ENCODE peak calls at places on chromosomes 12 and 14, in seven cellular contexts. One of them, this sample, is unnamed.

GRCh38 chr14:59464651-59465569 is at the start of gene GPR135:
- DNase-seq in A549: no peak
- DNase-seq in psoas muscle: peak; percentile 77
- DNase-seq in right atrium auricular region: no peak
- DNase-seq in cardiac muscle cell: peak; percentile 90
- DNase-seq in transverse colon: peak; percentile 72
- DNase-seq in RWPE2: peak; percentile 72
- DNase-seq in this sample: peak; percentile 63

GRCh38 chr12:104974626-104975290 is 11.4 kb upstream of the NOPCHAP1 start:
- DNase-seq in A549: no peak
- DNase-seq in psoas muscle: no peak
- DNase-seq in right atrium auricular region: no peak
- DNase-seq in cardiac muscle cell: no peak
- DNase-seq in transverse colon: peak; percentile 40
- DNase-seq in RWPE2: no peak
- DNase-seq in this sample: peak; percentile 56

GRCh38 chr12:5565933-5566632 is 134.2 kb downstream of the NTF3 start:
- DNase-seq in A549: no peak
- DNase-seq in psoas muscle: no peak
- DNase-seq in right atrium auricular region: no peak
- DNase-seq in cardiac muscle cell: no peak
- DNase-seq in transverse colon: no peak
- DNase-seq in RWPE2: no peak
- DNase-seq in this sample: no peak

GRCh38 chr12:121713257-121714155 is 954 bp downstream of the TMEM120B start:
- DNase-seq in A549: no peak
- DNase-seq in psoas muscle: peak; percentile 31
- DNase-seq in right atrium auricular region: no peak
- DNase-seq in cardiac muscle cell: no peak
- DNase-seq in transverse colon: peak; percentile 20
- DNase-seq in RWPE2: no peak
- DNase-seq in this sample: no peak

GRCh38 chr12:94994312-94994711 is 9.2 kb downstream of the NDUFA12 start:
- DNase-seq in A549: peak; percentile 46
- DNase-seq in psoas muscle: no peak
- DNase-seq in right atrium auricular region: no peak
- DNase-seq in cardiac muscle cell: no peak
- DNase-seq in transverse colon: no peak
- DNase-seq in RWPE2: peak; percentile 71
- DNase-seq in this sample: no peak

GRCh38 chr12:120774169-120774916 is 48.7 kb downstream of the ACADS start:
- DNase-seq in A549: no peak
- DNase-seq in psoas muscle: no peak
- DNase-seq in right atrium auricular region: no peak
- DNase-seq in cardiac muscle cell: no peak
- DNase-seq in transverse colon: no peak
- DNase-seq in RWPE2: no peak
- DNase-seq in this sample: no peak

GRCh38 chr14:68394719-68395117 is 398.1 kb downstream of the ZFP36L1 start:
- DNase-seq in A549: no peak
- DNase-seq in psoas muscle: no peak
- DNase-seq in right atrium auricular region: no peak
- DNase-seq in cardiac muscle cell: no peak
- DNase-seq in transverse colon: no peak
- DNase-seq in RWPE2: no peak
- DNase-seq in this sample: peak; percentile 64

GRCh38 chr12:96698965-96699364 is 208.1 kb upstream of the NEDD1 start:
- DNase-seq in A549: peak; percentile 72
- DNase-seq in psoas muscle: no peak
- DNase-seq in right atrium auricular region: no peak
- DNase-seq in cardiac muscle cell: no peak
- DNase-seq in transverse colon: peak; percentile 9
- DNase-seq in RWPE2: no peak
- DNase-seq in this sample: no peak

GRCh38 chr14:35374273-35374681 is 30.3 kb downstream of the NFKBIA start:
- DNase-seq in A549: peak; percentile 96
- DNase-seq in psoas muscle: peak; percentile 51
- DNase-seq in right atrium auricular region: peak; percentile 79
- DNase-seq in cardiac muscle cell: no peak
- DNase-seq in transverse colon: peak; percentile 54
- DNase-seq in RWPE2: no peak
- DNase-seq in this sample: no peak

GRCh38 chr12:21823581-21823980 is 49.1 kb upstream of the KCNJ8 start:
- DNase-seq in A549: no peak
- DNase-seq in psoas muscle: peak; percentile 71
- DNase-seq in right atrium auricular region: peak; percentile 82
- DNase-seq in cardiac muscle cell: no peak
- DNase-seq in transverse colon: no peak
- DNase-seq in RWPE2: no peak
- DNase-seq in this sample: peak; percentile 37

GRCh38 chr12:3135522-3136461 is 58.6 kb downstream of the TSPAN9 start:
- DNase-seq in A549: peak; percentile 83
- DNase-seq in psoas muscle: no peak
- DNase-seq in right atrium auricular region: no peak
- DNase-seq in cardiac muscle cell: peak; percentile 81
- DNase-seq in transverse colon: peak; percentile 23
- DNase-seq in RWPE2: no peak
- DNase-seq in this sample: no peak

GRCh38 chr14:65461730-65462129 is 49.2 kb downstream of the FUT8 start:
- DNase-seq in A549: no peak
- DNase-seq in psoas muscle: no peak
- DNase-seq in right atrium auricular region: no peak
- DNase-seq in cardiac muscle cell: no peak
- DNase-seq in transverse colon: no peak
- DNase-seq in RWPE2: no peak
- DNase-seq in this sample: no peak

GRCh38 chr12:3122841-3123678 is 45.9 kb downstream of the TSPAN9 start:
- DNase-seq in A549: no peak
- DNase-seq in psoas muscle: peak; percentile 74
- DNase-seq in right atrium auricular region: peak; percentile 71
- DNase-seq in cardiac muscle cell: no peak
- DNase-seq in transverse colon: no peak
- DNase-seq in RWPE2: no peak
- DNase-seq in this sample: peak; percentile 50

GRCh38 chr14:50926851-50927386 is 17.4 kb downstream of the PYGL start:
- DNase-seq in A549: no peak
- DNase-seq in psoas muscle: no peak
- DNase-seq in right atrium auricular region: no peak
- DNase-seq in cardiac muscle cell: no peak
- DNase-seq in transverse colon: no peak
- DNase-seq in RWPE2: no peak
- DNase-seq in this sample: no peak

GRCh38 chr12:27966870-27967269 is 5.7 kb downstream of the PTHLH start:
- DNase-seq in A549: peak; percentile 91
- DNase-seq in psoas muscle: no peak
- DNase-seq in right atrium auricular region: no peak
- DNase-seq in cardiac muscle cell: no peak
- DNase-seq in transverse colon: no peak
- DNase-seq in RWPE2: no peak
- DNase-seq in this sample: no peak

GRCh38 chr12:124381454-124382207 is 86.7 kb downstream of the RFLNA start:
- DNase-seq in A549: peak; percentile 93
- DNase-seq in psoas muscle: peak; percentile 92
- DNase-seq in right atrium auricular region: peak; percentile 98
- DNase-seq in cardiac muscle cell: no peak
- DNase-seq in transverse colon: peak; percentile 90
- DNase-seq in RWPE2: no peak
- DNase-seq in this sample: peak; percentile 98

GRCh38 chr12:116691636-116692035 is 46.2 kb downstream of the SPRING1 start:
- DNase-seq in A549: no peak
- DNase-seq in psoas muscle: no peak
- DNase-seq in right atrium auricular region: no peak
- DNase-seq in cardiac muscle cell: no peak
- DNase-seq in transverse colon: no peak
- DNase-seq in RWPE2: no peak
- DNase-seq in this sample: no peak

GRCh38 chr12:116692605-116693004 is 45.3 kb downstream of the SPRING1 start:
- DNase-seq in A549: no peak
- DNase-seq in psoas muscle: no peak
- DNase-seq in right atrium auricular region: no peak
- DNase-seq in cardiac muscle cell: no peak
- DNase-seq in transverse colon: no peak
- DNase-seq in RWPE2: no peak
- DNase-seq in this sample: no peak

GRCh38 chr12:116695464-116695725 is 42.5 kb downstream of the SPRING1 start:
- DNase-seq in A549: no peak
- DNase-seq in psoas muscle: no peak
- DNase-seq in right atrium auricular region: no peak
- DNase-seq in cardiac muscle cell: no peak
- DNase-seq in transverse colon: no peak
- DNase-seq in RWPE2: no peak
- DNase-seq in this sample: no peak

GRCh38 chr12:116694653-116695463 is 43.0 kb downstream of the SPRING1 start:
- DNase-seq in A549: no peak
- DNase-seq in psoas muscle: no peak
- DNase-seq in right atrium auricular region: no peak
- DNase-seq in cardiac muscle cell: no peak
- DNase-seq in transverse colon: no peak
- DNase-seq in RWPE2: no peak
- DNase-seq in this sample: no peak

DNA sequence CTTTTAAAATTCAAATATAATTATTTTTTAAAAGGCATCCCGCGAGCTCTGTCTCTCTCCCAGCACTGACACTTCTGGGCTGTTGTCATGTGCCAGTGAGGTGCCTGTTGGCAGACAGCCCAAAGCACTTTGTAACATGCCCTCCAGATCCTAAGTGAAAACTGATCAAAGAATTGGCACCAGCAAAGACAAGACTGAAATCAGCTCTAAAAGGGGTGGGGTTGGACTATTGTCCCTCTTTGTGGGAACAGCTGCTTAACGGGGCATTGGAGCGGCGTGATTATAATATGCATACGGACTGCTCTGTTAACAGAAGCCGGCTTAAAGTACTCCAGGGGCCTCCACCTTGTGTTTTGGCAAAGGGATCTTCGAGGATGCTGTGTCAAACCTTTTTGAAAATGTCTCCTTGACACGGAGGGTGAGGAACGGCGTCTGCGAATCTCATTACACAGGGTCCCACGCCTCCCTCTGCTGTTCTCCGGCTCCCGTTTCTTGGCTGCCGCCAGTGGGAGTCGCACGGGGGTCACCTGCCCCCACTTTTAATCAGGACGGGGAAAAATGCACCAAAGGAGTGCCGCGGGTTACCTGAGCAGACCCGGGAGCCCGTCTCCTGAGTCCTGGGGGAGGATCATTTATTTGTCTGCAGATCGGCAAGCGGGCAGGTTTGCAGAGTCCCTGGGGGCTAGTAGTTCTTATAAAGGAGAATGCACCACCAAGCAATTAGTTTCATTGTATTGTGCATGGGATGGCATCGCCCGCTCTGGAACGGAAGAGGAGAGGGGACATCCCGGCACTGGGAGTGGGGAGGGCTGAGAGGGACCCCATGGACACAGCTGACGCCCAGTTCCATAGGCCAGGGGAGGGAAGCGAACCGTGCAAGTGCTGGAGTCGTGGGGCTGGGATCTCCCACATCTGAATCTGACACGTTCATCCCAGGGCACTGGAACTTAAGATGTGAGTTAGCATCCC is 44.3 kb downstream of the SPRING1 start:
- DNase-seq in A549: no peak
- DNase-seq in psoas muscle: no peak
- DNase-seq in right atrium auricular region: no peak
- DNase-seq in cardiac muscle cell: peak; percentile 81
- DNase-seq in transverse colon: peak; percentile 61
- DNase-seq in RWPE2: no peak
- DNase-seq in this sample: no peak
- TF ChIP-seq CTCF in A549: no peak
- TF ChIP-seq CTCF in psoas muscle: no peak
- TF ChIP-seq CTCF in right atrium auricular region: peak; percentile 21
- TF ChIP-seq CTCF in cardiac muscle cell: peak; percentile 3
- TF ChIP-seq CTCF in transverse colon: no peak
- TF ChIP-seq CTCF in RWPE2: no peak
- TF ChIP-seq CTCF in this sample: no peak

GRCh38 chr14:76154539-76155126 is 2.9 kb downstream of the GPATCH2L start:
- DNase-seq in A549: no peak
- DNase-seq in psoas muscle: no peak
- DNase-seq in right atrium auricular region: no peak
- DNase-seq in cardiac muscle cell: no peak
- DNase-seq in transverse colon: no peak
- DNase-seq in RWPE2: no peak
- DNase-seq in this sample: no peak
- H3K4me3 ChIP-seq in A549: no peak overlapping the region
- H3K4me3 ChIP-seq in psoas muscle: peak overlapping the region; percentile 96
- H3K4me3 ChIP-seq in right atrium auricular region: peak overlapping the region; percentile 21
- H3K4me3 ChIP-seq in cardiac muscle cell: no peak overlapping the region
- H3K4me3 ChIP-seq in transverse colon: no peak overlapping the region
- H3K4me3 ChIP-seq in RWPE2: no peak overlapping the region
- H3K4me3 ChIP-seq in this sample: no peak overlapping the region

DNA sequence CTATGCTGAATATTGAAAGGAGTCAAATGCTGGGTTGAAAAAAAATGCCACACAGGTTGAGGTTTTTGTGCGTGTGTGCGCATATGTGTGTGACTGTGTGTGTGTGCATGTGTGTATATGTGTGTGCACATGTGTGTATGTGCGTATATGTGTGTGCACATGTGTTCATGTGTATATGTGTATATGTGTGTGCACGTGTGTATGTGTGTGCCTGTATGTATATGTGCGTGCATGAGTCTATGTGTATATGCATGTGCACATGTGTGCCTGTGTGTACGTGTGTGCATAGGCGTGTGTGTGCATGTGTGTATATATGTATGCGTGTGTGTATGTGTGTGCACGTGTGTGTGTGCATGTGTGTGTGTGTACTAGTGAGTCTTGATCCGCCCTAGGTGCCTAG is 655.7 kb downstream of the AACS start:
- DNase-seq in A549: no peak
- DNase-seq in psoas muscle: no peak
- DNase-seq in right atrium auricular region: no peak
- DNase-seq in cardiac muscle cell: no peak
- DNase-seq in transverse colon: no peak
- DNase-seq in RWPE2: no peak
- DNase-seq in this sample: no peak
- H3K9me3 ChIP-seq in A549: no peaks in the 10 kb centered on the region
- H3K9me3 ChIP-seq in psoas muscle: peaks cover 10% of the 10 kb centered on the region
- H3K9me3 ChIP-seq in right atrium auricular region: no peaks in the 10 kb centered on the region
- H3K9me3 ChIP-seq in cardiac muscle cell: no peaks in the 10 kb centered on the region
- H3K9me3 ChIP-seq in transverse colon: peaks cover 17% of the 10 kb centered on the region
- H3K9me3 ChIP-seq in RWPE2: no peaks in the 10 kb centered on the region
- H3K9me3 ChIP-seq in this sample: peaks cover 33% of the 10 kb centered on the region

DNA sequence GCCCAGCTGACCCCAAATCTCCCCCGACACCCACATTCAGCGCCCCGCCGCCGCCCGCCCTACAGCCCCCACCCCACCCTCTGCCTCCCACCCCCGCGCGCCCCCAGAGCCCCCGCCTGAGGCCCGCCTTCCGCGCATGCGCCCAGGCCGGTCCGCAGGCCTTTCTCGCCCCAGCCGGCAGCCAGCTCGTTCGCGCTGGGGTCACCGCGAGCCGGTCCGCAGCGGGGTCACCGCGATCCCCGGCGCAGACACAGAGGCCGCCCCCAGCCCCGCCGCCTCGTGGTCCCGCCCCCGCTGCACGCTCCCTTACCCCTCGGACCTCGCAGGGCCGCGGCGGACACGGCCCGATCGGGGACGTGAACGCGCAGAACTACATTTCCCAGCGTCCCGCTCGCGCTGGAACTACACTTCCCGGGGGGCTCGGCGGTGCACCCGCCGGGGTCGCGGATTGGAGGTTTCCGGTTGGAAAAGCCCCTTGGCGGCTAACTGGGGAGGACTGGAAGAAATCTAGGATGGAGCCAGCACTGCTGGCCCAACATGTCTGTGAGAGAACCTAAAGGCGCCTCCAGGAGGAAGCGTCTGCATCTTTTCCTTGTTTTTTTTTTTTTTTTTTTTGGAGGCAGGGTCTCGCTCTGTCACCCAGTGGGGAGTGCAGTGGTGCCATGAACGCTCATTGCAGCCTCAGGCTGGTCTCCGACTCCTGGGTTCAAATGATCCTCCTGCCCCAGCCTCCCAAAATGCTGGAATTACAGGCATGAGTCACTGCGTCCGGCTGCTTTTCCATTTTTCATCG is at the start of gene ZNF605:
- DNase-seq in A549: peak; percentile 92
- DNase-seq in psoas muscle: peak; percentile 91
- DNase-seq in right atrium auricular region: peak; percentile 87
- DNase-seq in cardiac muscle cell: peak; percentile 92
- DNase-seq in transverse colon: peak; percentile 87
- DNase-seq in RWPE2: peak; percentile 84
- DNase-seq in this sample: peak; percentile 95
- TF ChIP-seq CTCF in A549: no peak
- TF ChIP-seq CTCF in psoas muscle: no peak
- TF ChIP-seq CTCF in right atrium auricular region: no peak
- TF ChIP-seq CTCF in cardiac muscle cell: no peak
- TF ChIP-seq CTCF in transverse colon: no peak
- TF ChIP-seq CTCF in RWPE2: no peak
- TF ChIP-seq CTCF in this sample: no peak